ENCODE peak calls at places on chromosome 1, in ten cellular contexts. G, R, W, L, A, Y, E, X, J and Q are unnamed samples.

GRCh38 chr1:158945061-158945460 is 13.7 kb downstream of the PYHIN1 start:
- DNase-seq in G (no peak), R (no peak), W (no peak), L (no peak), A (no peak), Y (peak), E (no peak), X (no peak), J (no peak), Q (no peak)

GRCh38 chr1:1063945-1064831 is 9.9 kb downstream of the RNF223 start:
- DNase-seq in G (peak), R (peak), W (peak), L (peak), A (peak), Y (peak), E (no peak), X (peak), J (peak), Q (peak)

GRCh38 chr1:59522925-59523505 is 226.1 kb downstream of the FGGY start:
- DNase-seq in G (no peak), R (no peak), W (no peak), L (no peak), A (no peak), Y (peak), E (no peak), X (no peak), J (no peak), Q (no peak)

GRCh38 chr1:155555915-155556314 is 6.7 kb downstream of the ASH1L start:
- DNase-seq in G (no peak), R (no peak), W (no peak), L (peak), A (no peak), Y (no peak), E (no peak), X (no peak), J (no peak), Q (no peak)

GRCh38 chr1:3082571-3083516 is 13.8 kb downstream of the PRDM16 start:
- DNase-seq in G (no peak), R (no peak), W (no peak), L (no peak), A (no peak), Y (no peak), E (no peak), X (no peak), J (no peak), Q (no peak)

GRCh38 chr1:81549588-81550127 is 251.1 kb upstream of the ADGRL2 start:
- DNase-seq in G (no peak), R (no peak), W (no peak), L (no peak), A (no peak), Y (peak), E (no peak), X (peak), J (peak), Q (peak)

GRCh38 chr1:21517660-21518480 is 8.6 kb downstream of the ALPL start:
- DNase-seq in G (no peak), R (no peak), W (no peak), L (no peak), A (no peak), Y (no peak), E (no peak), X (no peak), J (no peak), Q (no peak)

GRCh38 chr1:109239580-109240068 is 9.7 kb upstream of the CELSR2 start:
- DNase-seq in G (peak), R (no peak), W (no peak), L (no peak), A (no peak), Y (peak), E (no peak), X (peak), J (peak), Q (peak)

GRCh38 chr1:51966559-51966958 is 23.9 kb downstream of the RAB3B start:
- DNase-seq in G (no peak), R (no peak), W (no peak), L (no peak), A (no peak), Y (no peak), E (no peak), X (peak), J (no peak), Q (no peak)

GRCh38 chr1:205917466-205918248 is 25.6 kb downstream of the SLC26A9 start:
- DNase-seq in G (no peak), R (no peak), W (no peak), L (peak), A (no peak), Y (no peak), E (no peak), X (no peak), J (no peak), Q (no peak)

GRCh38 chr1:81812712-81813111 is 12.0 kb downstream of the ADGRL2 start:
- DNase-seq in G (no peak), R (no peak), W (no peak), L (no peak), A (no peak), Y (no peak), E (no peak), X (no peak), J (no peak), Q (peak)

DNA sequence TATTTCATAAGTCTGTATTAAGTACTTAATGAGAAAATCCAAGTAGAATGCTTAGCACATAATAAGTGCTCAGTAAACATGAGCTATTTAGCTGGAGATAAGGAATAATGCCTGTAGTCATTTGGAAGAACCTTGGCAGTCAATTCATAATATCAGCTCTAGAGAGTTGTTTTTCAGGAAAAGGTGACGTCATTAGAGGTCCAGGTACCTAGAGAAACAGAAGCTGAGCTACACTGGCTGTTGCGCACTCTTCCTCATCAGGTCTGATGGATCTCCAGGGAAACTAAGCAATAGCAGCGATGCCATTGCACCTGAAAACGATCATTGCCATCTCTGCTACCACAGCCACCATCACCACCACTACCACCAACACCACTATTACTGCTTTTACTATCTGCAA is 187.8 kb upstream of the PLD5 start:
- DNase-seq in G (no peak), R (no peak), W (no peak), L (no peak), A (no peak), Y (no peak), E (no peak), X (no peak), J (no peak), Q (no peak)
- TF ChIP-seq CTCF in G (no peak), R (no peak), W (no peak), L (no peak), A (no peak), Y (no peak), E (no peak), X (no peak), J (no peak), Q (no peak)

GRCh38 chr1:13788795-13789194 is 88.8 kb downstream of the PRDM2 start:
- DNase-seq in G (no peak), R (no peak), W (no peak), L (no peak), A (no peak), Y (no peak), E (no peak), X (no peak), J (no peak), Q (no peak)
- TF ChIP-seq CTCF in G (no peak), R (no peak), W (no peak), L (no peak), A (no peak), Y (peak), E (no peak), X (no peak), J (no peak), Q (no peak)

GRCh38 chr1:84691139-84691783 is 1.0 kb upstream of the SSX2IP start:
- DNase-seq in G (no peak), R (no peak), W (no peak), L (no peak), A (no peak), Y (no peak), E (no peak), X (no peak), J (no peak), Q (no peak)

GRCh38 chr1:84690397-84691138 is at the start of gene SSX2IP:
- DNase-seq in G (peak), R (peak), W (peak), L (peak), A (peak), Y (peak), E (peak), X (peak), J (peak), Q (peak)

GRCh38 chr1:84688461-84689061 is 1.7 kb downstream of the SSX2IP start:
- DNase-seq in G (no peak), R (no peak), W (no peak), L (no peak), A (no peak), Y (no peak), E (no peak), X (peak), J (no peak), Q (peak)

GRCh38 chr1:84687703-84688460 is 2.4 kb downstream of the SSX2IP start:
- DNase-seq in G (no peak), R (no peak), W (no peak), L (no peak), A (no peak), Y (no peak), E (no peak), X (peak), J (no peak), Q (no peak)

GRCh38 chr1:84689514-84690396 is 506 bp downstream of the SSX2IP start:
- DNase-seq in G (peak), R (peak), W (peak), L (no peak), A (peak), Y (peak), E (peak), X (peak), J (peak), Q (peak)
- TF ChIP-seq CTCF in G (no peak), R (peak), W (no peak), L (peak), A (peak), Y (peak), E (no peak), X (peak), J (peak), Q (peak)

GRCh38 chr1:74858136-74858535 is 125.2 kb downstream of the TYW3 start:
- DNase-seq in G (no peak), R (no peak), W (no peak), L (no peak), A (no peak), Y (no peak), E (no peak), X (no peak), J (no peak), Q (no peak)

GRCh38 chr1:74856174-74856573 is 123.2 kb downstream of the TYW3 start:
- DNase-seq in G (no peak), R (no peak), W (no peak), L (no peak), A (no peak), Y (no peak), E (no peak), X (no peak), J (no peak), Q (no peak)

GRCh38 chr1:74857676-74858075 is 124.7 kb downstream of the TYW3 start:
- DNase-seq in G (no peak), R (no peak), W (no peak), L (no peak), A (no peak), Y (no peak), E (no peak), X (no peak), J (no peak), Q (no peak)
- TF ChIP-seq CTCF in G (no peak), R (no peak), W (no peak), L (no peak), A (no peak), Y (no peak), E (no peak), X (no peak), J (no peak), Q (no peak)

DNA sequence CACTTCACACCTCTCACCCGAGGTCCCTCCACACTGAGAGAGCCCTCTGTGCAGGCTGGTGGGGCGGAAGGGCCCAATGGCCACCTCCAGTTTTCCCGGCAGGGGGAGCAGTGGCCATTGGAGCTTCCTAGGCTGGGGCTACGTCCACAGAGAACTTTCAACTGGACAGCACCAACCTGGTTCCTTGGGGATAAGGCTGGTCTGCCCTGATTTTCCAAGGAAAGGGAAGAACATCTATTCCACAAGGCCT is 20.3 kb upstream of the LAPTM5 start:
- DNase-seq in G (peak), R (no peak), W (no peak), L (no peak), A (no peak), Y (no peak), E (no peak), X (no peak), J (peak), Q (no peak)
- TF ChIP-seq CTCF in G (peak), R (no peak), W (no peak), L (peak), A (no peak), Y (peak), E (no peak), X (peak), J (peak), Q (peak)

GRCh38 chr1:117318011-117318410 is 49.2 kb upstream of the MAN1A2 start:
- DNase-seq in G (no peak), R (no peak), W (no peak), L (no peak), A (no peak), Y (no peak), E (no peak), X (no peak), J (no peak), Q (no peak)
- TF ChIP-seq CTCF in G (no peak), R (no peak), W (no peak), L (no peak), A (no peak), Y (no peak), E (no peak), X (no peak), J (no peak), Q (no peak)

DNA sequence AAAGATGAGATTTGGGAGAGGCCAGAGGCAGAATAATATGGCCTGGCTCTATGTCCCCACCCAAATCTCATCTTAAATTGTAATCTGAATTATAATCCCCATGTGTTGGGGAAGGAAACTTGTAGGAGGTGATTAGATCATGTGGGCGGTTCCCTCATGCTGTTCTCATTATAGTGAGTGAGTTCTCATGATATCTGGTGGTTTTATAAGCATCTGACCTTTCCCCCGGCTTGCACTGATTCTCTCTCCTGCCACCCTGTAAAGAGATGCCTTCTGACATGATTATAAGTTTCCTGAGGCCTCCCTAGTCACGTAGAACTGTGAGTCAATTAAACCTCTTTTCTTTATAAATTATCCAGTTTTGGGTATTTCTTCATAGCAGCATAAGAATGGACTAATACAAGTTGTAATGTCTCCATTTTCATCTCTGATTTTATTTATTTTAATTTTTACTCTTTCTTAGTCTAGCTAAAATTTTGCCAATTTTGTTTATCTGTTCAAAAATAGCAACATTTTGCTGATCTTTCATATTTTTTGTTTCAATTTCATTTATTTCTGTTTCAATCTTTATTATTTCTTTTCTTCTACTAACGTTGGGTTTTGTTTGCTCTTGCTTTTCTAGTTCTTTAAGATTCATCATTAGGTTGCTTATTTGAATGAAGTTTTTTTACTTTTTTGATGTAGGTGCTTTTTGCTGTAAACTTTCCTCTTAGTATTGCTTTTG is 67.0 kb upstream of the ZRANB2 start:
- DNase-seq in G (no peak), R (no peak), W (no peak), L (no peak), A (no peak), Y (no peak), E (no peak), X (no peak), J (no peak), Q (no peak)
- TF ChIP-seq CTCF in G (no peak), R (no peak), W (no peak), L (no peak), A (no peak), Y (no peak), E (no peak), X (no peak), J (no peak), Q (no peak)

DNA sequence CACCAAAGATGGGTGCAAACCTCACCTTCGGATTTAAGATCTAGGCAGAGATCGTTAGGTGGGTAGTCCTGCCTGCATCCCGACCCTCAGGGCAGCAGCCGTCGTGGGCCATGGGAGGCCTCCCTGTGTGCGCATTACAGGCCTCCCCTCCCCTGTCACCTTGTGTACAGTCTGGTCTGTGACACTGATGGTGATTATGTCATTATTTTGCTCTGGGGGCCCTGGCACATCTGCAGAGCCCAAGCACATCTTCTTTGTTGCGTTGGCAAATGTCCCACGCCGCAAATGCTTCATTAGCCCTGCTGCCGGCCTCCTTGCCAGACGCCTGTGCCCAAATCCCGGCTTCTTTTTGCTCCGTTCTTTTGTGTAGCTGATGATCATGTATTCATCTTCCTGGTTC is 31.7 kb downstream of the PROX1 start:
- DNase-seq in G (no peak), R (no peak), W (no peak), L (no peak), A (no peak), Y (no peak), E (no peak), X (no peak), J (no peak), Q (no peak)
- TF ChIP-seq CTCF in G (no peak), R (no peak), W (no peak), L (no peak), A (no peak), Y (no peak), E (no peak), X (no peak), J (no peak), Q (no peak)